ENCODE peak calls at places on chromosomes 1 and 21, in nine cellular contexts. H is NCI-H1930, Y is right cardiac atrium, A is ELR, K is cardiac fibroblast, C is hepatocyte, N is NCI-H460, J is adrenal gland, U is A172. G is an unnamed sample.

GRCh38 chr1:115977481-115978258 is 1.4 kb downstream of the SLC22A15 start:
- DNase-seq in H (no peak), Y (no peak), A (peak), K (peak), C (peak), N (no peak), J (no peak), U (peak), G (peak)

GRCh38 chr1:241641748-241642592 is 1.8 kb upstream of the CHML start:
- DNase-seq in H (no peak), Y (no peak), A (peak), K (peak), C (peak), N (peak), J (no peak), U (peak), G (no peak)

GRCh38 chr1:86507935-86508582 is 38.8 kb upstream of the CLCA4 start:
- DNase-seq in H (no peak), Y (no peak), A (peak), K (peak), C (peak), N (peak), J (peak), U (no peak), G (peak)

GRCh38 chr1:173411835-173412742 is 65.0 kb upstream of the PRDX6 start:
- DNase-seq in H (no peak), Y (no peak), A (peak), K (peak), C (no peak), N (no peak), J (peak), U (peak), G (no peak)

GRCh38 chr1:29254346-29254745 is 18.0 kb downstream of the PTPRU start:
- DNase-seq in H (no peak), Y (no peak), A (no peak), K (no peak), C (no peak), N (no peak), J (no peak), U (no peak), G (no peak)

GRCh38 chr1:11858613-11858967 is at the start of gene NPPB:
- DNase-seq in H (no peak), Y (no peak), A (no peak), K (no peak), C (no peak), N (no peak), J (no peak), U (no peak), G (no peak)

GRCh38 chr21:36567216-36567917 is 87.4 kb upstream of the CLDN14 start:
- DNase-seq in H (no peak), Y (no peak), A (no peak), K (no peak), C (no peak), N (no peak), J (no peak), U (peak), G (no peak)

GRCh38 chr1:98794196-98794886 is 132.8 kb downstream of the SNX7 start:
- DNase-seq in H (peak), Y (no peak), A (peak), K (peak), C (peak), N (peak), J (peak), U (peak), G (peak)

GRCh38 chr1:221994274-221994698 is 252.4 kb upstream of the DUSP10 start:
- DNase-seq in H (no peak), Y (no peak), A (peak), K (no peak), C (no peak), N (no peak), J (no peak), U (no peak), G (no peak)

GRCh38 chr1:246189126-246189525 is 318.0 kb downstream of the SMYD3 start:
- DNase-seq in H (no peak), Y (no peak), A (no peak), K (no peak), C (no peak), N (no peak), J (no peak), U (no peak), G (peak)

GRCh38 chr21:25329227-25329626 is 278.1 kb downstream of the MRPL39 start:
- DNase-seq in H (no peak), Y (no peak), A (peak), K (peak), C (no peak), N (peak), J (no peak), U (peak), G (no peak)

GRCh38 chr1:68228833-68229232 is 3.5 kb downstream of the WLS start:
- DNase-seq in H (no peak), Y (no peak), A (no peak), K (peak), C (no peak), N (no peak), J (no peak), U (no peak), G (no peak)

GRCh38 chr1:54848134-54848948 is 38.7 kb downstream of the DHCR24 start:
- DNase-seq in H (no peak), Y (no peak), A (no peak), K (no peak), C (peak), N (no peak), J (no peak), U (no peak), G (no peak)

GRCh38 chr1:116881879-116882520 is 27.7 kb upstream of the PTGFRN start:
- DNase-seq in H (peak), Y (peak), A (peak), K (peak), C (peak), N (peak), J (peak), U (peak), G (peak)

GRCh38 chr1:196380311-196380710 is 227.9 kb downstream of the KCNT2 start:
- DNase-seq in H (no peak), Y (no peak), A (no peak), K (peak), C (peak), N (no peak), J (no peak), U (no peak), G (no peak)

GRCh38 chr1:225816643-225817538 is 7.0 kb downstream of the EPHX1 start:
- DNase-seq in H (no peak), Y (peak), A (no peak), K (peak), C (peak), N (peak), J (peak), U (no peak), G (no peak)

GRCh38 chr1:109621402-109622101 is 1.9 kb downstream of the AMPD2 start:
- DNase-seq in H (no peak), Y (no peak), A (peak), K (no peak), C (no peak), N (no peak), J (no peak), U (no peak), G (no peak)

GRCh38 chr1:217437375-217437774 is 193.5 kb downstream of the GPATCH2 start:
- DNase-seq in H (no peak), Y (no peak), A (no peak), K (no peak), C (no peak), N (no peak), J (no peak), U (no peak), G (no peak)

GRCh38 chr1:12143631-12144155 is 23.1 kb upstream of the TNFRSF1B start:
- DNase-seq in H (no peak), Y (peak), A (peak), K (peak), C (peak), N (peak), J (peak), U (peak), G (peak)